ENCODE peak calls at places on chromosomes 7 and 10, in seven cellular contexts. H is bronchial epithelial cell, O is cerebellar nuclear complex, P is Daoy, B is cardiac fibroblast, W is lung microvascular endothelial cell, Y is pancreas. C is an unnamed sample.

GRCh38 chr10:125264752-125265578 is 104.6 kb upstream of the CTBP2 start:
- DNase-seq in O (no peak), H (peak; percentile 86), P (no peak), W (no peak), Y (no peak), B (no peak), C (peak; percentile 89)

GRCh38 chr7:137262599-137262998 is 80.9 kb downstream of the PTN start:
- DNase-seq in H (no peak), B (no peak), P (no peak), Y (no peak), O (no peak), W (no peak), C (no peak)

GRCh38 chr10:92822964-92823363 is 25.4 kb upstream of the EXOC6 start:
- DNase-seq in B (peak; percentile 43), H (no peak), Y (no peak), O (no peak), P (no peak), W (peak; percentile 93), C (no peak)

GRCh38 chr7:50349963-50350944 is 45.7 kb downstream of the IKZF1 start:
- DNase-seq in Y (no peak), W (no peak), B (no peak), P (no peak), O (no peak), H (no peak), C (no peak)

GRCh38 chr10:124626759-124627380 is 117.3 kb downstream of the FAM53B start:
- DNase-seq in O (no peak), H (peak; percentile 32), W (no peak), Y (no peak), B (no peak), P (no peak), C (peak; percentile 60)

GRCh38 chr7:78020131-78020873 is 221.7 kb downstream of the PHTF2 start:
- DNase-seq in H (peak; percentile 73), O (no peak), B (peak; percentile 91), Y (peak; percentile 71), P (peak; percentile 73), W (peak; percentile 84), C (peak; percentile 64)

GRCh38 chr10:132884691-132885271 is 57.6 kb downstream of the CFAP46 start:
- DNase-seq in H (no peak), W (no peak), P (no peak), O (no peak), Y (no peak), B (no peak), C (no peak)

GRCh38 chr7:115561341-115562110 is 469.0 kb downstream of the TFEC start:
- DNase-seq in W (no peak), P (peak; percentile 90), O (no peak), H (peak; percentile 22), Y (no peak), B (peak; percentile 94), C (no peak)

GRCh38 chr7:141217938-141218337 is 144.1 kb downstream of the TMEM178B start:
- DNase-seq in O (no peak), H (no peak), P (no peak), W (no peak), Y (no peak), B (no peak), C (no peak)

GRCh38 chr7:27172388-27172774 is 1.7 kb downstream of the HOXA10 start:
- DNase-seq in H (no peak), W (no peak), B (no peak), Y (no peak), O (no peak), P (peak; percentile 50), C (peak; percentile 40)

GRCh38 chr7:3336042-3336665 is 35.1 kb downstream of the SDK1 start:
- DNase-seq in W (no peak), H (no peak), B (no peak), Y (no peak), P (no peak), O (no peak), C (no peak)

GRCh38 chr7:152136623-152137022 is 111.1 kb downstream of the GALNT11 start:
- DNase-seq in P (no peak), O (no peak), B (peak; percentile 57), H (no peak), W (no peak), Y (no peak), C (no peak)

GRCh38 chr10:119657725-119658124 is 6.5 kb downstream of the BAG3 start:
- DNase-seq in P (peak; percentile 15), W (no peak), Y (no peak), O (no peak), H (no peak), B (no peak), C (no peak)